ENCODE peak calls at places on chromosomes 16 and 17, in four cellular contexts. G is SK-N-SH, W is K562, K is HCT116. Q is an unnamed sample.
A peak's percentile ranks its signal among the peaks of the same experiment; 100 is the strongest.

GRCh38 chr17:76262732-76263344 is 2.3 kb upstream of the UBALD2 start:
- DNase-seq in K (no peak), G (no peak), W (no peak), Q (no peak)

GRCh38 chr17:51152766-51153209 is 571 bp upstream of the NME1 start:
- DNase-seq in K (no peak), G (peak; percentile 67), W (no peak), Q (peak; percentile 27)

GRCh38 chr17:48558731-48559608 is 14.1 kb upstream of the HOXB2 start:
- DNase-seq in K (no peak), G (no peak), W (no peak), Q (no peak)

GRCh38 chr17:72432143-72432604 is 311.4 kb downstream of the SOX9 start:
- DNase-seq in W (no peak), K (no peak), G (peak; percentile 85), Q (no peak)

GRCh38 chr17:80596760-80597608 is 52.3 kb downstream of the RPTOR start:
- DNase-seq in G (no peak), W (no peak), K (no peak), Q (no peak)

GRCh38 chr16:23306199-23307100 is 4.3 kb downstream of the SCNN1B start:
- DNase-seq in G (no peak), K (no peak), W (no peak), Q (no peak)

GRCh38 chr17:43661699-43662431 is at the start of gene MEOX1:
- DNase-seq in G (no peak), K (no peak), W (no peak), Q (no peak)

GRCh38 chr16:5032748-5033167 is 977 bp downstream of the NAGPA start:
- DNase-seq in W (no peak), K (no peak), G (no peak), Q (peak; percentile 77)

GRCh38 chr17:38361700-38362465 is 10.2 kb downstream of the SOCS7 start:
- DNase-seq in K (no peak), G (no peak), W (no peak), Q (no peak)

GRCh38 chr16:18853694-18854093 is 52.3 kb upstream of the ARL6IP1 start:
- DNase-seq in K (no peak), W (no peak), G (no peak), Q (no peak)

GRCh38 chr16:3458278-3458851 is 14.9 kb downstream of the NAA60 start:
- DNase-seq in K (no peak), G (no peak), W (peak; percentile 39), Q (no peak)

GRCh38 chr16:162271-162991 is 3.3 kb upstream of the HBM start:
- DNase-seq in W (no peak), K (no peak), G (no peak), Q (no peak)

GRCh38 chr17:76982408-76983074 is 114.3 kb downstream of the MGAT5B start:
- DNase-seq in K (no peak), G (no peak), W (no peak), Q (no peak)

GRCh38 chr17:50330151-50330753 is 15.7 kb upstream of the XYLT2 start:
- DNase-seq in K (no peak), W (no peak), G (no peak), Q (no peak)

GRCh38 chr16:59886021-59886420 is 1151.9 kb upstream of the GOT2 start:
- DNase-seq in K (no peak), W (no peak), G (no peak), Q (no peak)

GRCh38 chr17:3935825-3936355 is 19.6 kb upstream of the P2RX1 start:
- DNase-seq in K (no peak), W (no peak), G (no peak), Q (no peak)

GRCh38 chr17:63775420-63775819 is 1.4 kb downstream of the DDX42 start:
- DNase-seq in K (no peak), G (peak; percentile 20), W (peak; percentile 43), Q (no peak)
- TF ChIP-seq ELF1 in K (no peak), G (no peak), W (no peak), Q (no peak)

DNA sequence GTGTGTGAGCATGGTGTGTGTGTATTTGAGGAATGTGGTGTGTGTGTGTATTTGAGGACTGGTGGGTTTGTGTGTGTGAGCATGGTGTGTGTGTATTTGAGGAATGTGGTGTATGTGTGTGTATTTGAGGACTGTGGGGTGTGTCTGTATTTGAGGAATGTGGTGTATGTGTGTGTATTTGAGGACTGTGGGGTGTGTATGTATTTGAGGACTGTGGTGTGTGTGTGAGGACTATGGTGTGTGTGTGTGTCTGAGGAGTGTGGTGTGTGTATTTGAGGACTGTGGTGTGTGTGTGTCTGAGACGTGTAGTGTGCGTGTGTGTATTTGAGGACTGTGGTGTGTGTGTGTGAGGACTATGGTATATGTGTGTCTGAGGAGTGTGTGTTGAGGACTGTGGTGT is 18.0 kb upstream of the CACNG1 start:
- DNase-seq in K (no peak), W (no peak), G (no peak), Q (no peak)
- TF ChIP-seq ELF1 in K (no peak), W (no peak), G (no peak), Q (no peak)

GRCh38 chr17:8651013-8651412 is 20.5 kb upstream of the MYH10 start:
- DNase-seq in K (no peak), W (peak; percentile 14), G (no peak), Q (no peak)

GRCh38 chr17:8644507-8644902 is 14.0 kb upstream of the MYH10 start:
- DNase-seq in G (no peak), W (no peak), K (no peak), Q (no peak)

GRCh38 chr17:8650119-8650499 is 19.6 kb upstream of the MYH10 start:
- DNase-seq in K (no peak), G (no peak), W (no peak), Q (no peak)

GRCh38 chr17:8647202-8647601 is 16.7 kb upstream of the MYH10 start:
- DNase-seq in W (no peak), G (no peak), K (no peak), Q (no peak)

DNA sequence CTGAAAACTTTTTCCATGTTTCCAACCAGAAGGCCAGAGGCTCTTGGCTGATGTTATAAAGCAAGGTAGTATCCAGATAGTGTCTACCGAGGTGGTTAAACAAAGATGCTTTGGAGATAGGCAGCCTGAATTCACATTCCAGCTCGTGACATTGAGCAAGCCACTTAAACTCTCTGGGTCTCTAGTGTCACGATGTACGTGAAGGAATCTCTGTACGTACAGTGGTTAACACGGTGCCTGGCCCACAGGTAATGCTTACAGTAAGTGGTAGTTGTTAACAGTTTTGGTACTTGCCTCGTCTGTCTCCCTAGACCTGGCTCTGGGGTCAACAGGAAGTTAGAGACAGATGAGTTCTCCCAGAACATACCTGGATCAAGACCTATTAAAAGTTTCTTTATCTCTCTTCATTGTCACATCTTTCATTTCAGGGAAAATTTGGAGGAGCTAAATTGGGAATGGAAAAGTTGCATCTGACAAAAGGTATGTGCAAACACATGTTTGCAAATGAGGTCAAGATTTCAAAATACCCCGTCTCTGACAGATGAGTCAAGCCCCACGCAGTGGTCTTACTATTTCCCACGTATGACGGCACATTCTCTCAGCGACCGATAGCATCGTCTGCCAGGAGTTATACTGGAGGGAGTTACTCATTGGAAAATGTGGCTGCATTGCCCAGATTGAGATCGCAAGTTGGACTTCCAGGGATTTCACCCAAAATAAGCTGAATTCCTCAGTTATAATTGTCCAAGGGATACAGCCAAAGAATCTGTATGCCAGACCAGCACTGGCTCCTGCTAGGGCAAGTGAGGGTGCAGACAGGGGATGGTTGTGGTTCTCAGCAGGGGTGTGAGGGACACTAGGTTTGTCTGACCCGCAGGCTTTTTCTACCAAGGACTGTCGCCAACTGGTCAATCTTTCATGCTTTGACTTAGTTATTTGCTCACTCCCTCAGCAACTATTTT is 18.9 kb upstream of the MYH10 start:
- DNase-seq in W (no peak), K (no peak), G (no peak), Q (no peak)
- TF ChIP-seq ELF1 in W (no peak), K (no peak), G (no peak), Q (no peak)

GRCh38 chr17:65359016-65359415 is 202.4 kb downstream of the AXIN2 start:
- DNase-seq in K (peak; percentile 56), W (no peak), G (no peak), Q (no peak)
- TF ChIP-seq ELF1 in K (no peak), W (no peak), G (no peak), Q (no peak)

GRCh38 chr17:40448639-40449261 is 5.5 kb downstream of the IGFBP4 start:
- DNase-seq in W (no peak), K (no peak), G (no peak), Q (peak; percentile 95)
- TF ChIP-seq ELF1 in W (no peak), K (no peak), G (no peak), Q (no peak)

DNA sequence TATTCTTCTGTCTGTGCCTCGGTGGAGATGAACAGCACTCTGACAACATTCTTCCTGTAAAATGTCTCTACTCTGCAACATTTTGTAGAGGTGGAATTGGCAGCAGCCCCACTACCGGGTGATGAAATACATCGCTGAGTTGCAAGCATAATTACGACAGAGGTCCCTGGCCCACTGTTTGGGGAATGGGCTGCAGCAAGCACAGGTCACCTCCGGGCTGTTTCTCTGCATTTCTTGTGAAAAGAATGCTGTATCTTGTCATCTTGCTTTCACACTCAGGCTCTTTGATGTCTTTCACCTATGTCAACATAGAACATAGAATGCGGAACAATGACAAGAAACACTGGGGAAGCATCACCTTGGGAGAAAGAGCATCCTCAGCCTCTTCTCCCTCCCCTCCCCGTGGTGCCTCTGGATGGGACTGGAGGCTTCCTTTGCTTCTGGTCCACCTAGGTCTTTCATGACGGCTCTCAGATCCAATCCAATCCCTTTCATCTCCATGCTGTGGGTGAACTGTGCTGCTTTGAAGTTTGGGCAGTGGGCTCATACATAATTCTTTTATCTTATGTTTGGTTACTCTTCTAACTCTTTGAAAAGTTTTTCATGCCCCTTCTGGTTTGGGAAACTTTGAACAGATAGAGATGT is 265.0 kb downstream of the PHKB start:
- DNase-seq in K (no peak), W (no peak), G (no peak), Q (peak; percentile 15)
- TF ChIP-seq ELF1 in K (no peak), W (no peak), G (no peak), Q (no peak)

Q was measured in HepG2.